ENCODE peak calls at places on chromosomes 11 and 22, in five cellular contexts. T is GM04504; E is NK-92 treated with Interleukin-12 subunit alpha and Interleukin-12 subunit beta, amount 100 ng/mL, for 24 hours; O is C1 segment of cervical spinal cord; N is activated CD4-positive, alpha-beta T cell treated with anti-CD3 and anti-CD28 coated beads for 36 hours. F is an unnamed sample.

GRCh38 chr11:78801161-78801884 is 226.7 kb upstream of the NARS2 start:
- DNase-seq in T (peak; percentile 88), E (no peak), O (no peak), N (no peak), F (peak; percentile 88)

GRCh38 chr11:5600374-5600851 is 4.0 kb downstream of the TRIM6 start:
- DNase-seq in T (no peak), E (peak; percentile 26), O (no peak), N (peak; percentile 78), F (no peak)

GRCh38 chr11:121451178-121451981 is 734 bp upstream of the SORL1 start:
- DNase-seq in T (no peak), E (no peak), O (no peak), N (peak; percentile 65), F (no peak)

GRCh38 chr11:109993786-109994185 is 99.4 kb upstream of the ZC3H12C start:
- DNase-seq in T (peak; percentile 58), E (no peak), O (no peak), N (no peak), F (no peak)

GRCh38 chr11:133425992-133426391 is 106.3 kb downstream of the OPCML start:
- DNase-seq in T (no peak), E (no peak), O (no peak), N (no peak), F (no peak)

GRCh38 chr11:122863704-122864326 is 18.7 kb upstream of the JHY start:
- DNase-seq in T (no peak), E (no peak), O (peak; percentile 1), N (peak; percentile 71), F (no peak)

GRCh38 chr22:27867114-27867957 is 51.7 kb downstream of the PITPNB start:
- DNase-seq in T (no peak), E (no peak), O (no peak), N (peak; percentile 27), F (no peak)

GRCh38 chr11:8826901-8827560 is 84.0 kb upstream of the AKIP1 start:
- DNase-seq in T (no peak), E (no peak), O (no peak), N (no peak), F (no peak)

GRCh38 chr11:122748968-122749687 is 89.2 kb upstream of the CRTAM start:
- DNase-seq in T (peak; percentile 84), E (no peak), O (peak; percentile 26), N (peak; percentile 81), F (no peak)

GRCh38 chr11:121372671-121373429 is 79.3 kb upstream of the SORL1 start:
- DNase-seq in T (no peak), E (no peak), O (no peak), N (no peak), F (no peak)

GRCh38 chr11:32615422-32615821 is 31.8 kb downstream of the EIF3M start:
- DNase-seq in T (no peak), E (no peak), O (no peak), N (no peak), F (no peak)

GRCh38 chr11:13333456-13333957 is 55.9 kb downstream of the BMAL1 start:
- DNase-seq in T (no peak), E (no peak), O (no peak), N (no peak), F (no peak)

GRCh38 chr11:62132188-62132587 is 8.4 kb downstream of the INCENP start:
- DNase-seq in T (no peak), E (no peak), O (no peak), N (no peak), F (no peak)

GRCh38 chr11:98455500-98456186 is 565.1 kb upstream of the CNTN5 start:
- DNase-seq in T (no peak), E (no peak), O (no peak), N (no peak), F (no peak)

GRCh38 chr11:120054753-120055045 is 83.2 kb downstream of the TRIM29 start:
- DNase-seq in T (no peak), E (no peak), O (no peak), N (no peak), F (no peak)

GRCh38 chr11:110093407-110094297 is 460 bp downstream of the ZC3H12C start:
- DNase-seq in T (peak; percentile 42), E (no peak), O (peak; percentile 72), N (peak; percentile 34), F (no peak)

GRCh38 chr11:45354976-45355705 is 69.0 kb upstream of the SYT13 start:
- DNase-seq in T (peak; percentile 9), E (no peak), O (peak; percentile 82), N (peak; percentile 93), F (peak; percentile 16)

GRCh38 chr11:1837171-1838076 is 1.4 kb upstream of the TNNI2 start:
- DNase-seq in T (no peak), E (peak; percentile 71), O (no peak), N (peak; percentile 89), F (no peak)

GRCh38 chr22:50011447-50012200 is 941 bp downstream of the IL17REL start:
- DNase-seq in T (no peak), E (no peak), O (no peak), N (peak; percentile 24), F (no peak)

GRCh38 chr11:47394322-47395224 is 13.8 kb upstream of the SLC39A13 start:
- DNase-seq in T (no peak), E (peak; percentile 63), O (no peak), N (peak; percentile 80), F (no peak)

F was measured in HFF-Myc.